ENCODE peak calls at places on chromosome 14, in five cellular contexts. P is PC-3, K is GM23248, G is hepatocyte, V is SK-N-SH. R is an unnamed sample. For H4K20me1, the result is how much of the 10 kb centered on the place peaks cover.

GRCh38 chr14:93207468-93208308 is 632 bp downstream of the UBR7 start:
- DNase-seq in P (peak), V (peak), G (peak), K (peak), R (peak)

GRCh38 chr14:94918896-94919295 is 149.0 kb upstream of the GSC start:
- DNase-seq in G (no peak), P (peak), V (no peak), K (peak), R (no peak)

GRCh38 chr14:25836647-25837046 is 761.2 kb downstream of the NOVA1 start:
- DNase-seq in V (no peak), K (no peak), G (no peak), P (no peak), R (no peak)

GRCh38 chr14:30681752-30682355 is 59.7 kb downstream of the SCFD1 start:
- DNase-seq in V (peak), K (peak), G (peak), P (peak), R (peak)

GRCh38 chr14:42469637-42470426 is 863.2 kb downstream of the LRFN5 start:
- DNase-seq in V (no peak), K (peak), P (peak), G (no peak), R (peak)

GRCh38 chr14:71060795-71061455 is 153.7 kb downstream of the PCNX1 start:
- DNase-seq in G (no peak), V (no peak), K (peak), P (no peak), R (no peak)

GRCh38 chr14:72420749-72421452 is 473.0 kb downstream of the DPF3 start:
- DNase-seq in G (peak), K (peak), P (peak), V (peak), R (no peak)

GRCh38 chr14:94691658-94692029 is 78.3 kb downstream of the GSC start:
- DNase-seq in V (no peak), G (no peak), P (no peak), K (peak), R (peak)

GRCh38 chr14:68549057-68549421 is 243.8 kb downstream of the ZFP36L1 start:
- DNase-seq in P (peak), G (no peak), V (no peak), K (peak), R (peak)

GRCh38 chr14:68986926-68987652 is 8.0 kb upstream of the ACTN1 start:
- DNase-seq in K (peak), V (no peak), G (no peak), P (no peak), R (no peak)

GRCh38 chr14:34749408-34749807 is 35.0 kb upstream of the CFL2 start:
- DNase-seq in K (no peak), G (no peak), P (no peak), V (no peak), R (no peak)

GRCh38 chr14:102530828-102531478 is 21.4 kb upstream of the ANKRD9 start:
- DNase-seq in P (peak), V (no peak), K (no peak), G (peak), R (no peak)

GRCh38 chr14:89621791-89622638 is 205.0 kb upstream of the FOXN3 start:
- DNase-seq in G (no peak), K (no peak), V (no peak), P (no peak), R (no peak)

DNA sequence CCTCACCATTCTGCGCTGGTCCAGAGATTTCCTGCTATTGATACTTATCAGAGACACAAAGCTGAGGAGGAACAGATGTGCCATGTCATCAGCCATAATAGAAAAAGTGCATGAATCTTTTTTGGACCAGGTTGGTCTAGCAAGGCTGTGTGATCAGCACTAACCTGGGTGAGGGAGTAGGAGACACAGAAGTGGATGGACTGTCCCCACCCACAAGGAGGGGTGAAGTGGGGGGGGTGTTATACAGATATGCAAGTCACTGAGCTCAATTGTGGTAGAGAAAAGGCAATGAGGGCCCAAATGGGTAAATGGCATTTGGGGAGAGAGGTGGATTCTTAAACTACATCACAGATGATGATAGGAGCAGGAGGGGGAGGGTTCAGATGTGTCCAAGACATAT is 123.0 kb downstream of the SAMD4A start:
- DNase-seq in G (no peak), P (no peak), K (no peak), V (no peak), R (no peak)
- H4K20me1 ChIP-seq in G (under half), P (under half), K (under half), V (under half), R (under half)

GRCh38 chr14:100146548-100147091 is 12.8 kb downstream of the DEGS2 start:
- DNase-seq in V (no peak), G (no peak), P (no peak), K (no peak), R (no peak)
- H3K4me2 ChIP-seq in V (no peak), G (no peak), P (no peak), K (no peak), R (no peak)

DNA sequence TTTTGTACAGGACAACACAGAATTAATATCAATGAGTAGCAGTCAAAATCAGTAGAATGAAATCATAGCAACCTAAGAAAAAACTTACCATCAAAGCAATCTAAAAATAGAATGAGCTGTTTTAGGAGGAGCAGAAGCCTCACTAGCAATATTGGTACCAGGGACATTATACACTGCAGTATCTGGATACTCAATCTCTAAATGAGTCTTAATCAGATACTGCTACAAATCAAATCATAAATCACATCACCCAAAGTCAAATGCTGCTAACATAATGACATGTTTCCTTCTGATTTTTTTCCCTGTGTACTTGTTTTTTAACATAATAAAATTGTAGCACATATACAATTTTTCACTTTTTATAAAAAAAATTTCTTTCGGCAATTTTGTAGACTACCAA is 8.0 kb downstream of the RPS29 start:
- DNase-seq in G (no peak), V (no peak), P (no peak), K (no peak), R (no peak)
- H4K20me1 ChIP-seq in G (under half), V (under half), P (under half), K (under half), R (under half)

GRCh38 chr14:61562321-61563161 is 132.8 kb upstream of the HIF1A start:
- DNase-seq in P (peak), V (no peak), K (peak), G (peak), R (peak)
- H3K4me2 ChIP-seq in P (peak), V (peak), K (peak), G (no peak), R (peak)

DNA sequence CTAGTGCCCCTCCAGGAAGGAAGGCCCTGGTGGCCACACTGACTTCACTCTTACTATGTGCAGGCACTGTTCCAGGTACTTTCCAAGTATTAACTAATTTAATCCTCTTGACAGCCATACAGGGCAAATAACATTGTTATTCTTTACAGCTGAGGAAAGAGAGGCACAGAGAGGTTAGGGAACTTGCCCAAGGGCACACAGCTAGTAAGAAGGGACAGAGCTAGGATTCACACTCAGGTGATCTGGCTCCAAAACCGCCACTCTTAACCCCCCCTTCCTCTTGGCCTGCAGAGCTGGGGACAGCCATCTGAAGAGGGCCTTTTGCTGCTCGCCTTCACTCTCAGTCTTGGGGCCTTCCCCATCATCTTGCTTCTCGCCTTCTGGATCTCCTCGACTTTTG is 4.0 kb downstream of the JDP2 start:
- DNase-seq in P (no peak), G (no peak), V (no peak), K (peak), R (no peak)
- H4K20me1 ChIP-seq in P (under half), G (half or more), V (half or more), K (under half), R (half or more)

GRCh38 chr14:61505815-61506809 is 184.7 kb downstream of the PRKCH start:
- DNase-seq in P (no peak), G (no peak), K (no peak), V (no peak), R (no peak)
- H3K4me2 ChIP-seq in P (no peak), G (no peak), K (no peak), V (no peak), R (peak)

GRCh38 chr14:50828738-50829471 is 2.1 kb downstream of the NIN start:
- DNase-seq in P (no peak), V (no peak), G (no peak), K (no peak), R (peak)
- H4K20me1 ChIP-seq in P (under half), V (half or more), G (under half), K (under half), R (half or more)